ENCODE peak calls at places on chromosome 3, in eight cellular contexts. D is sigmoid colon, W is tibial artery, H is heart left ventricle, C is A549, L is colonic mucosa, E is AG04450, J is right lobe of liver. G is an unnamed sample.

GRCh38 chr3:141275511-141275910 is 43.9 kb downstream of the PXYLP1 start:
- DNase-seq in E (no peak), W (no peak), H (no peak), D (no peak), L (no peak), J (no peak), C (no peak), G (no peak)

GRCh38 chr3:77913524-77914174 is 873.8 kb downstream of the ROBO2 start:
- DNase-seq in W (no peak), J (peak), L (no peak), H (no peak), D (no peak), C (no peak), E (no peak), G (no peak)

GRCh38 chr3:197154-197855 is 742 bp downstream of the CHL1 start:
- DNase-seq in H (peak), L (peak), D (peak), C (no peak), J (no peak), W (no peak), E (no peak), G (no peak)

GRCh38 chr3:185750015-185750414 is 74.8 kb downstream of the IGF2BP2 start:
- DNase-seq in H (no peak), L (no peak), D (no peak), J (no peak), W (no peak), E (no peak), C (no peak), G (no peak)

GRCh38 chr3:107664614-107665013 is 141.9 kb downstream of the BBX start:
- DNase-seq in L (no peak), E (no peak), C (no peak), H (no peak), D (no peak), J (no peak), W (no peak), G (no peak)

GRCh38 chr3:10445561-10445960 is 59.8 kb downstream of the ATP2B2 start:
- DNase-seq in E (no peak), C (no peak), H (no peak), D (no peak), J (no peak), L (no peak), W (no peak), G (no peak)

GRCh38 chr3:148727242-148727641 is 29.5 kb downstream of the AGTR1 start:
- DNase-seq in L (peak), W (no peak), E (no peak), H (no peak), D (no peak), C (peak), J (peak), G (peak)

GRCh38 chr3:132236701-132237651 is 80.2 kb upstream of the ACP3 start:
- DNase-seq in D (no peak), C (no peak), E (no peak), H (no peak), L (no peak), W (no peak), J (no peak), G (no peak)

GRCh38 chr3:154430014-154430413 is at the start of gene GPR149:
- DNase-seq in E (no peak), L (no peak), W (no peak), H (no peak), J (no peak), C (peak), D (no peak), G (no peak)

GRCh38 chr3:50089603-50089945 is 855 bp downstream of the RBM5 start:
- DNase-seq in D (no peak), W (no peak), H (no peak), J (peak), E (no peak), C (no peak), L (no peak), G (no peak)

GRCh38 chr3:123111640-123112039 is 44.8 kb downstream of the PDIA5 start:
- DNase-seq in L (no peak), D (no peak), J (no peak), W (no peak), C (no peak), E (no peak), H (no peak), G (no peak)

DNA sequence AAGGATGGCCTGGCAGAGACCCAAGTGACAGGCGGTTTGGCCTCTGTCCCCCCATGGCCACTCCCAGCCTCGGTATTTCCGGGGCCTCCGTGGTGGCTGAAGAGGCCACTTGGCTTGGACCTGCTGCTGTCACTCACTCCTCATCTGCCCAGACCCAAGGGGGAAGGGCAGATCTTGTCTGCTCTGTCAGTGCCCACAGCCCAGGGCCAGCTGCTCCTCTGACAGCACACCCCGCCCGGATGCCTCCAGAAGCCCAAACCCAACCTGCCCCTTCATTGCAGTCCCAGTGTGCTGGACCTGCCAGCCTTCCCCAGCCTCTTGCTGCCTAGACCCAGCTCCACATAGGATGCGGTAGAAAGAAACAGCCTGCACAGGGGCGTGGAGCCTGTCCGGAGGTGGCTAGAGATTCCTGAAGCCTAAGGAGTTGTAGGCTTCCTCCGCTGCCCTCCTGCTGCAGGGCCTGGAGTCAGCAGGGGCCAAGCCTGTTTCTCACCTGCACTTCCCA is 52.0 kb downstream of the MAGEF1 start:
- DNase-seq in C (no peak), H (peak), D (no peak), L (no peak), E (no peak), W (no peak), J (no peak), G (no peak)
- H3K27ac ChIP-seq in C (no peak), H (no peak), D (no peak), L (no peak), E (no peak), W (no peak), J (no peak), G (no peak)

GRCh38 chr3:172560026-172560425 is 36.8 kb upstream of the TNFSF10 start:
- DNase-seq in W (no peak), D (no peak), E (no peak), L (no peak), J (no peak), C (no peak), H (no peak), G (no peak)
- H3K27ac ChIP-seq in W (no peak), D (no peak), E (no peak), L (no peak), J (no peak), C (peak), H (no peak), G (no peak)

GRCh38 chr3:61684386-61684785 is 123.0 kb downstream of the PTPRG start:
- DNase-seq in L (no peak), E (no peak), C (no peak), J (no peak), D (no peak), H (no peak), W (no peak), G (no peak)

GRCh38 chr3:61686228-61686648 is 124.9 kb downstream of the PTPRG start:
- DNase-seq in H (no peak), C (no peak), W (no peak), E (no peak), L (no peak), D (no peak), J (no peak), G (no peak)

GRCh38 chr3:61687663-61688306 is 126.4 kb downstream of the PTPRG start:
- DNase-seq in W (no peak), H (no peak), J (no peak), C (no peak), E (no peak), L (no peak), D (no peak), G (no peak)

GRCh38 chr3:61687206-61687605 is 125.8 kb downstream of the PTPRG start:
- DNase-seq in J (no peak), H (no peak), C (no peak), W (no peak), D (no peak), L (peak), E (no peak), G (no peak)

DNA sequence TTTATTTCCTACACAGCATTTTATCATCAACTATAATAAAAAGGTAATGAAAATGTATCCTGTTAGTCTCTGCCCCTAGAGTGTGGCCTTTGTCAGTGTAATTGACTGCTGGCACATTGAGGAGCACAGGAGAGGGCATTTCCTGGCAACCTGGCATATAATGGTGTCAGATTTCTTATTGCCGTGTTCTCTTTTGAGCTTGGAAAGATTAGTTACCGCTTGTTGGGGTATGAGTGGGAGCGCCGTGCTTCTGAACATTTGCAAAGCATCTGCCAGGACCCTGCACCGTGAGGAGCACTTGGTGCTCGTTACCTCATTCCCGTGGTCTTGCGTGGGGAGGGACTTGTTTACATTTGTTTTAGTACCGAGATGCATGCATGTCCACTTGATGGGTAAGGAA is 124.4 kb downstream of the PTPRG start:
- DNase-seq in H (no peak), J (no peak), C (no peak), W (no peak), E (no peak), L (no peak), D (no peak), G (no peak)
- H3K27ac ChIP-seq in H (peak), J (no peak), C (no peak), W (peak), E (no peak), L (no peak), D (no peak), G (no peak)

DNA sequence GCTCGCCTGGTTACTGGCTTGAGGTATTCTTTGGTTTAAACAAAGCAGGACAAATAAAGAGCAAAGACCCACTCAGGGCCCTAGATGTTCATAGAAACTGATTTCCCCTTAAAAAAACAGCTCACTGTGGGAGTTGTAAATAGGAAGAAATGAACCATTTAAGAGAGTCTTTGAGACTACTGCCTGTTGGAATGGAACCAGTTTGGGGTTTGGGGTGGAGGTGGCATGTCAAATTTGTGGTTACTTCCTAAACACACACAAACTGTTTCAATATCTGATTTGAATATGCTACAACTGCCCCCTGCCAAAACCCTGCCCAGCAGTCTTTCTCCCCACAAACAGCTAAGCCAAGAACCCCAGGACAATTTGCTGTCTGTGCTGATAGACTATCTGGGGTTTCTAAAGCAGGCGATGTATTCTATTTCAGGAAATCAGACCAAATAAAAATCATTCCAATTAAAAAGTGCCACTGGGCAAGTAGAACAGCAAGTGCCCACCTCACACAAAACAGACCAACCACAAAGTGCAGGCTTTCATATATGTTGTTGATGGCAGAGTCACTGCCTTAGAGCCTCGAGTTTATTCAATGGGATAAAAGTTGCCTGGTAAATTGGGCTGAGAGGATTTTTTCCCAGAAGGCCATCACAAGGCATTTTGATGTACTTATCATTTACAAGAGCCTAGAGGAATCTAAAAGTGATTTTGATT is 293.9 kb upstream of the PROK2 start:
- DNase-seq in J (no peak), W (no peak), L (no peak), D (no peak), C (no peak), H (no peak), E (no peak), G (no peak)
- H3K27ac ChIP-seq in J (no peak), W (no peak), L (no peak), D (no peak), C (no peak), H (no peak), E (no peak), G (no peak)

G was measured in substantia nigra.